ENCODE peak calls at places on chromosomes 4 and X, in six cellular contexts. One of them, this sample, is unnamed.

GRCh38 chr4:2936773-2937145 is 26.4 kb downstream of the NOP14 start:
- DNase-seq in BE2C: peak; percentile 78
- DNase-seq in psoas muscle: no peak
- DNase-seq in breast epithelium: peak; percentile 41
- DNase-seq in pancreas: peak; percentile 52
- DNase-seq in cardiac muscle cell: no peak
- DNase-seq in this sample: no peak

GRCh38 chr4:30828290-30828926 is 108.2 kb downstream of the PCDH7 start:
- DNase-seq in BE2C: no peak
- DNase-seq in psoas muscle: no peak
- DNase-seq in breast epithelium: no peak
- DNase-seq in pancreas: no peak
- DNase-seq in cardiac muscle cell: no peak
- DNase-seq in this sample: peak; percentile 42

GRCh38 chr4:77040265-77040664 is 35.5 kb downstream of the CCNI start:
- DNase-seq in BE2C: no peak
- DNase-seq in psoas muscle: no peak
- DNase-seq in breast epithelium: no peak
- DNase-seq in pancreas: no peak
- DNase-seq in cardiac muscle cell: no peak
- DNase-seq in this sample: peak; percentile 31

GRCh38 chrX:95718746-95719145 is 965.9 kb upstream of the DIAPH2 start:
- DNase-seq in BE2C: no peak
- DNase-seq in psoas muscle: no peak
- DNase-seq in breast epithelium: no peak
- DNase-seq in pancreas: no peak
- DNase-seq in cardiac muscle cell: no peak
- DNase-seq in this sample: no peak

GRCh38 chrX:41561045-41561444 is 113.9 kb downstream of the NYX start:
- DNase-seq in BE2C: no peak
- DNase-seq in psoas muscle: no peak
- DNase-seq in breast epithelium: no peak
- DNase-seq in pancreas: no peak
- DNase-seq in cardiac muscle cell: no peak
- DNase-seq in this sample: peak; percentile 71

GRCh38 chr4:85720736-85721135 is 245.8 kb downstream of the ARHGAP24 start:
- DNase-seq in BE2C: no peak
- DNase-seq in psoas muscle: no peak
- DNase-seq in breast epithelium: no peak
- DNase-seq in pancreas: no peak
- DNase-seq in cardiac muscle cell: no peak
- DNase-seq in this sample: no peak

GRCh38 chr4:167581449-167581965 is 347.2 kb upstream of the SPOCK3 start:
- DNase-seq in BE2C: no peak
- DNase-seq in psoas muscle: peak; percentile 8
- DNase-seq in breast epithelium: no peak
- DNase-seq in pancreas: peak; percentile 38
- DNase-seq in cardiac muscle cell: no peak
- DNase-seq in this sample: no peak

GRCh38 chr4:30821891-30822612 is 101.9 kb downstream of the PCDH7 start:
- DNase-seq in BE2C: peak; percentile 48
- DNase-seq in psoas muscle: no peak
- DNase-seq in breast epithelium: no peak
- DNase-seq in pancreas: no peak
- DNase-seq in cardiac muscle cell: no peak
- DNase-seq in this sample: no peak

GRCh38 chrX:41317487-41318208 is 16.3 kb upstream of the DDX3X start:
- DNase-seq in BE2C: no peak
- DNase-seq in psoas muscle: no peak
- DNase-seq in breast epithelium: no peak
- DNase-seq in pancreas: no peak
- DNase-seq in cardiac muscle cell: no peak
- DNase-seq in this sample: no peak

GRCh38 chr4:8510191-8510590 is 69.6 kb downstream of the TRMT44 start:
- DNase-seq in BE2C: no peak
- DNase-seq in psoas muscle: no peak
- DNase-seq in breast epithelium: no peak
- DNase-seq in pancreas: peak; percentile 47
- DNase-seq in cardiac muscle cell: no peak
- DNase-seq in this sample: no peak

GRCh38 chr4:184350964-184351363 is 123.4 kb downstream of the IRF2 start:
- DNase-seq in BE2C: no peak
- DNase-seq in psoas muscle: no peak
- DNase-seq in breast epithelium: no peak
- DNase-seq in pancreas: no peak
- DNase-seq in cardiac muscle cell: no peak
- DNase-seq in this sample: no peak

GRCh38 chr4:186096681-186097080 is 7.8 kb upstream of the FAM149A start:
- DNase-seq in BE2C: no peak
- DNase-seq in psoas muscle: no peak
- DNase-seq in breast epithelium: no peak
- DNase-seq in pancreas: no peak
- DNase-seq in cardiac muscle cell: no peak
- DNase-seq in this sample: no peak

GRCh38 chrX:103565197-103565596 is 20.1 kb upstream of the TCEAL4 start:
- DNase-seq in BE2C: no peak
- DNase-seq in psoas muscle: no peak
- DNase-seq in breast epithelium: no peak
- DNase-seq in pancreas: no peak
- DNase-seq in cardiac muscle cell: no peak
- DNase-seq in this sample: no peak

GRCh38 chrX:9475984-9476383 is 11.1 kb downstream of the TBL1X start:
- DNase-seq in BE2C: no peak
- DNase-seq in psoas muscle: no peak
- DNase-seq in breast epithelium: no peak
- DNase-seq in pancreas: no peak
- DNase-seq in cardiac muscle cell: no peak
- DNase-seq in this sample: no peak

GRCh38 chr4:139857021-139857420 is 191.4 kb downstream of the MGST2 start:
- DNase-seq in BE2C: peak; percentile 81
- DNase-seq in psoas muscle: no peak
- DNase-seq in breast epithelium: no peak
- DNase-seq in pancreas: no peak
- DNase-seq in cardiac muscle cell: no peak
- DNase-seq in this sample: no peak

GRCh38 chr4:2436301-2436700 is 17.5 kb downstream of the CFAP99 start:
- DNase-seq in BE2C: no peak
- DNase-seq in psoas muscle: no peak
- DNase-seq in breast epithelium: no peak
- DNase-seq in pancreas: no peak
- DNase-seq in cardiac muscle cell: no peak
- DNase-seq in this sample: no peak

GRCh38 chr4:128812360-128812958 is 3.0 kb downstream of the JADE1 start:
- DNase-seq in BE2C: peak; percentile 48
- DNase-seq in psoas muscle: peak; percentile 51
- DNase-seq in breast epithelium: no peak
- DNase-seq in pancreas: peak; percentile 73
- DNase-seq in cardiac muscle cell: peak; percentile 83
- DNase-seq in this sample: no peak

GRCh38 chr4:31081375-31081774 is 361.2 kb downstream of the PCDH7 start:
- DNase-seq in BE2C: no peak
- DNase-seq in psoas muscle: no peak
- DNase-seq in breast epithelium: no peak
- DNase-seq in pancreas: no peak
- DNase-seq in cardiac muscle cell: no peak
- DNase-seq in this sample: peak; percentile 43

GRCh38 chr4:85544751-85545150 is 69.8 kb downstream of the ARHGAP24 start:
- DNase-seq in BE2C: no peak
- DNase-seq in psoas muscle: no peak
- DNase-seq in breast epithelium: no peak
- DNase-seq in pancreas: no peak
- DNase-seq in cardiac muscle cell: no peak
- DNase-seq in this sample: no peak

GRCh38 chr4:24971192-24971591 is 58.4 kb upstream of the CCDC149 start:
- DNase-seq in BE2C: no peak
- DNase-seq in psoas muscle: no peak
- DNase-seq in breast epithelium: no peak
- DNase-seq in pancreas: no peak
- DNase-seq in cardiac muscle cell: no peak
- DNase-seq in this sample: no peak

GRCh38 chr4:31290836-31291235 is 570.7 kb downstream of the PCDH7 start:
- DNase-seq in BE2C: no peak
- DNase-seq in psoas muscle: no peak
- DNase-seq in breast epithelium: no peak
- DNase-seq in pancreas: no peak
- DNase-seq in cardiac muscle cell: no peak
- DNase-seq in this sample: no peak

GRCh38 chr4:155766544-155766943 is 7.7 kb downstream of the GUCY1B1 start:
- DNase-seq in BE2C: no peak
- DNase-seq in psoas muscle: no peak
- DNase-seq in breast epithelium: no peak
- DNase-seq in pancreas: no peak
- DNase-seq in cardiac muscle cell: no peak
- DNase-seq in this sample: no peak

GRCh38 chr4:122766950-122767349 is 34.4 kb downstream of the BBS12 start:
- DNase-seq in BE2C: no peak
- DNase-seq in psoas muscle: no peak
- DNase-seq in breast epithelium: no peak
- DNase-seq in pancreas: no peak
- DNase-seq in cardiac muscle cell: no peak
- DNase-seq in this sample: no peak

GRCh38 chr4:186699298-186699697 is 24.4 kb downstream of the FAT1 start:
- DNase-seq in BE2C: no peak
- DNase-seq in psoas muscle: no peak
- DNase-seq in breast epithelium: no peak
- DNase-seq in pancreas: no peak
- DNase-seq in cardiac muscle cell: peak; percentile 80
- DNase-seq in this sample: no peak

GRCh38 chrX:154315416-154315815 is 19.8 kb downstream of the TKTL1 start:
- DNase-seq in BE2C: no peak
- DNase-seq in psoas muscle: no peak
- DNase-seq in breast epithelium: no peak
- DNase-seq in pancreas: no peak
- DNase-seq in cardiac muscle cell: no peak
- DNase-seq in this sample: no peak

GRCh38 chrX:7574325-7574724 is 268.6 kb upstream of the VCX start:
- DNase-seq in BE2C: no peak
- DNase-seq in psoas muscle: no peak
- DNase-seq in breast epithelium: no peak
- DNase-seq in pancreas: no peak
- DNase-seq in cardiac muscle cell: peak; percentile 80
- DNase-seq in this sample: no peak

GRCh38 chr4:54400802-54401201 is 171.7 kb downstream of the PDGFRA start:
- DNase-seq in BE2C: no peak
- DNase-seq in psoas muscle: no peak
- DNase-seq in breast epithelium: no peak
- DNase-seq in pancreas: no peak
- DNase-seq in cardiac muscle cell: no peak
- DNase-seq in this sample: peak; percentile 65

GRCh38 chr4:160299608-160300007 is 1196.7 kb downstream of the RAPGEF2 start:
- DNase-seq in BE2C: peak; percentile 45
- DNase-seq in psoas muscle: no peak
- DNase-seq in breast epithelium: no peak
- DNase-seq in pancreas: no peak
- DNase-seq in cardiac muscle cell: no peak
- DNase-seq in this sample: no peak

GRCh38 chrX:150765237-150765636 is 72.0 kb downstream of the MTMR1 start:
- DNase-seq in BE2C: no peak
- DNase-seq in psoas muscle: no peak
- DNase-seq in breast epithelium: no peak
- DNase-seq in pancreas: peak; percentile 21
- DNase-seq in cardiac muscle cell: no peak
- DNase-seq in this sample: no peak

GRCh38 chrX:40778861-40779575 is 43.7 kb upstream of the MED14 start:
- DNase-seq in BE2C: no peak
- DNase-seq in psoas muscle: no peak
- DNase-seq in breast epithelium: no peak
- DNase-seq in pancreas: no peak
- DNase-seq in cardiac muscle cell: no peak
- DNase-seq in this sample: no peak

GRCh38 chr4:113761682-113762060 is at the start of gene CAMK2D:
- DNase-seq in BE2C: peak; percentile 93
- DNase-seq in psoas muscle: peak; percentile 74
- DNase-seq in breast epithelium: peak; percentile 79
- DNase-seq in pancreas: no peak
- DNase-seq in cardiac muscle cell: peak; percentile 86
- DNase-seq in this sample: peak; percentile 85

GRCh38 chrX:101206471-101206870 is 13.1 kb upstream of the DRP2 start:
- DNase-seq in BE2C: no peak
- DNase-seq in psoas muscle: no peak
- DNase-seq in breast epithelium: no peak
- DNase-seq in pancreas: no peak
- DNase-seq in cardiac muscle cell: peak; percentile 27
- DNase-seq in this sample: no peak
- TF ChIP-seq CTCF in BE2C: peak; percentile 49
- TF ChIP-seq CTCF in psoas muscle: no peak
- TF ChIP-seq CTCF in breast epithelium: no peak
- TF ChIP-seq CTCF in pancreas: no peak
- TF ChIP-seq CTCF in cardiac muscle cell: peak; percentile 40
- TF ChIP-seq CTCF in this sample: peak; percentile 20

DNA sequence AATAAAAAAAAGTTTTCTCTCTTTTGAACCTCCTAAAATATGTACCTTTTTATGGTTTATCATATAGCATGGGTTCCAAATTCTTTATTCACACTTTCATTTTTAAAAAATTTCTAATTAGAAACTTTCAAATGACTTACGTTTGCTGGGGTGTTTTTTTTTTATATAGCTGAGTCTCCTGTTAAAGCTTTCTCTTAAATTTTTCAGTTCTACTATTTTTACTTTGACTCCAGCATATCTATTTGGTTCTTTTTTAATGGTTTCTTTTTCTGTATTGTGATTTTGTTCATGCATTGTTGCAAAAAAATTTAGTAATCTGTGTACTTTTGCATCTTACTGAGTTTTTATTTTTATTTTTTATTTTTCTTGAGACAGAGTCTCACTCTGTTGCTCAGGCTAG is 22.3 kb downstream of the ZNF718 start:
- DNase-seq in BE2C: no peak
- DNase-seq in psoas muscle: no peak
- DNase-seq in breast epithelium: no peak
- DNase-seq in pancreas: no peak
- DNase-seq in cardiac muscle cell: no peak
- DNase-seq in this sample: no peak
- H3K4me3 ChIP-seq in BE2C: no peak overlapping the region
- H3K4me3 ChIP-seq in psoas muscle: no peak overlapping the region
- H3K4me3 ChIP-seq in breast epithelium: no peak overlapping the region
- H3K4me3 ChIP-seq in pancreas: no peak overlapping the region
- H3K4me3 ChIP-seq in cardiac muscle cell: no peak overlapping the region
- H3K4me3 ChIP-seq in this sample: no peak overlapping the region

DNA sequence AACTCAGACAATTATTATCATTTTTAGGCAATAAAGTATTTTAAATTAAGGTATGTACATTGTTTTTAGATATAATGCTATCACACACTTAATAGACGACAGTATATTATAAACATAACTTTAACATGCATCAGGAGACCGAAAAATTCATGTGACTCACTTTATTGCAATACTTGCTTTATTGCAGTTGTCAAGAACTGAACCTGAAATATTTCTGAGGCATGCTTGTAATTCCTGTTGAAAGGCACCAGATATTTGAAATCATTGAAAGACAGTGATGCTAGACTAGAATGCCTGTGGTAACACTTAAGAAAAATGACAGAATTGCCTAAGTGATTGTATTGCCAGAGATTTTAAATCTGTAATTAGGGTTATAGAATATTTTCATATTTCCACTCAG is 175.6 kb upstream of the MAGEB2 start:
- DNase-seq in BE2C: no peak
- DNase-seq in psoas muscle: no peak
- DNase-seq in breast epithelium: no peak
- DNase-seq in pancreas: no peak
- DNase-seq in cardiac muscle cell: no peak
- DNase-seq in this sample: no peak
- TF ChIP-seq CTCF in BE2C: no peak
- TF ChIP-seq CTCF in psoas muscle: no peak
- TF ChIP-seq CTCF in breast epithelium: no peak
- TF ChIP-seq CTCF in pancreas: no peak
- TF ChIP-seq CTCF in cardiac muscle cell: no peak
- TF ChIP-seq CTCF in this sample: no peak

GRCh38 chr4:81214144-81214517 is 891 bp downstream of the PRKG2 start:
- DNase-seq in BE2C: no peak
- DNase-seq in psoas muscle: no peak
- DNase-seq in breast epithelium: no peak
- DNase-seq in pancreas: no peak
- DNase-seq in cardiac muscle cell: no peak
- DNase-seq in this sample: no peak
- H3K4me3 ChIP-seq in BE2C: no peak overlapping the region
- H3K4me3 ChIP-seq in psoas muscle: peak overlapping the region; percentile 38
- H3K4me3 ChIP-seq in breast epithelium: peak overlapping the region; percentile 52
- H3K4me3 ChIP-seq in pancreas: peak overlapping the region; percentile 34
- H3K4me3 ChIP-seq in cardiac muscle cell: peak overlapping the region; percentile 43
- H3K4me3 ChIP-seq in this sample: peak overlapping the region; percentile 51